ENCODE peak calls at places on chromosomes 11 and 22, in four cellular contexts. D is breast epithelium, U is transverse colon, X is WTC11. G is an unnamed sample.

GRCh38 chr11:8777907-8778767 is 95.5 kb downstream of the RPL27A start:
- DNase-seq in D (no peak), U (peak; percentile 33), X (no peak), G (no peak)

GRCh38 chr11:11629368-11629767 is 7.6 kb upstream of the GALNT18 start:
- DNase-seq in D (no peak), U (no peak), X (no peak), G (no peak)

GRCh38 chr22:50148991-50149721 is 21.4 kb upstream of the PANX2 start:
- DNase-seq in D (no peak), U (peak; percentile 73), X (peak; percentile 74), G (peak; percentile 77)

GRCh38 chr11:63489879-63490278 is 1.1 kb downstream of the PLAAT5 start:
- DNase-seq in D (no peak), U (no peak), X (peak; percentile 39), G (peak; percentile 67)

GRCh38 chr11:87120937-87121336 is 83.2 kb downstream of the TMEM135 start:
- DNase-seq in D (no peak), U (no peak), X (no peak), G (no peak)

GRCh38 chr11:128509990-128510389 is 77.4 kb downstream of the ETS1 start:
- DNase-seq in D (no peak), U (no peak), X (no peak), G (no peak)

GRCh38 chr11:123308077-123308476 is 113.0 kb upstream of the CLMP start:
- DNase-seq in D (no peak), U (no peak), X (no peak), G (no peak)

GRCh38 chr11:72191961-72192381 is at the start of gene FOLR1:
- DNase-seq in D (no peak), U (no peak), X (peak; percentile 41), G (no peak)

GRCh38 chr11:32317646-32318045 is 117.7 kb downstream of the WT1 start:
- DNase-seq in D (no peak), U (no peak), X (no peak), G (no peak)

GRCh38 chr22:20324139-20324516 is 4.3 kb upstream of the DGCR6L start:
- DNase-seq in D (no peak), U (no peak), X (no peak), G (no peak)

GRCh38 chr11:88281317-88281712 is 56.2 kb downstream of the CTSC start:
- DNase-seq in D (no peak), U (no peak), X (no peak), G (no peak)

GRCh38 chr11:93493252-93493897 is 49.8 kb downstream of the SMCO4 start:
- DNase-seq in D (no peak), U (no peak), X (no peak), G (no peak)

GRCh38 chr11:93491941-93492340 is 51.2 kb downstream of the SMCO4 start:
- DNase-seq in D (no peak), U (no peak), X (no peak), G (no peak)

GRCh38 chr11:93490996-93491618 is 52.1 kb downstream of the SMCO4 start:
- DNase-seq in D (no peak), U (no peak), X (no peak), G (no peak)

GRCh38 chr11:93492464-93493251 is 50.5 kb downstream of the SMCO4 start:
- DNase-seq in D (no peak), U (no peak), X (no peak), G (no peak)

DNA sequence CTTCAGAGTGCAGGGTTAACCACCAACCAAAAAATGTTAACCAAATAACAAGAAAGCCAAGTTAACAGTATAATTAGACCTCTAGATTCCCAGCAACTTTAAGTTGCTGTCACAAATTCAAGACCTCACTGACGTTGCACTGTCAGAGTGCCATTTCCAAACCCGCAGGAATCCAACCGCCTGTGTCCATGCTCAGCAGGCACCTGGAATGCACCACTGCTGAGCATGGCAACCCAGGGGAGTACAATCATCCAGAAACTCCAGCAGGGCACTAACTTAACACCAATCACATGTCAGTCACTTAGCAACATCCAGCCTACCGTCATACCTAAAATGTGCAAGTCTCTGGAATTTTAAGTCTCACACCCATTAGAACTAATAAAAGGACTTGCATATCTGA is 48.9 kb downstream of the SMCO4 start:
- DNase-seq in D (no peak), U (no peak), X (no peak), G (no peak)
- TF ChIP-seq CTCF in D (no peak), U (no peak), X (no peak), G (no peak)

DNA sequence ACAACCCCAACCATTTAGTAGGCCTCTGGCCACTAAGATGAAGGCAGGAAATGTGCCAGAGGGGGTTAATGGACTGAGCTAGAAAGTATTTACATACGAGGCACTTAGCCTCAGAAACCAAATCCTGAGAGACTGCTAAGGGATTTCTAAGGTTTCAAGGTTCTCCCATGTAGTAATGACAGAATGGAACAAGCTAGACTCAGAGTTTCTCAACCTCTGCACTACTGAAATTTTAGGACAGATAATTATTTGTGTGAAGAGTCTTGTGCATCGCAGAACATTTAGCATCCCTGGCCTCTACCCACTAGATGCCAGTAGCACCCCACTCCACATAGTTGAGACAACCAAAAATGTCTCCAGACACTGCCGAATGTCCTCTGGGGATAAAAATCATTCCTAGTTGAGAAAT is 54.8 kb upstream of the CHRM4 start:
- DNase-seq in D (no peak), U (no peak), X (no peak), G (no peak)
- TF ChIP-seq CTCF in D (no peak), U (no peak), X (no peak), G (no peak)

DNA sequence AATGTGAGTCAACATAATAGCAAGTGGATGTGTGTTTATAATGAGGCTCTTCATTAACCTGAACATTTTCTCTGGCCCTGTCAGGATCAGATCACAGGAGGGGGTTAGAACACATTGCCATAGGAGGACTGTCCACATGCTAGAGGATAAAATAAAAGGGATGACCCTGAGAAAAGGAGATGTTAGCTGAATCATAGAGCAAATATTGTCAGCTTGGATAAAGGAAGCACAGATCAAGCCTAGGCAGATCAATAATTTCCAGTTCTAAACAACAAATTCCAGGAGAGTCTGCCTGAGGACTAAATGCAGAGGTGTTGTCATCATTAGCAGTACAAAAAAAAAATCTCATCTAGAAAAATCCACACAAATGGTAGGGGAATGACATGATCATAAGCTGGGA is 337.9 kb downstream of the LRRC4C start:
- DNase-seq in D (no peak), U (no peak), X (no peak), G (no peak)
- TF ChIP-seq CTCF in D (no peak), U (no peak), X (no peak), G (no peak)

DNA sequence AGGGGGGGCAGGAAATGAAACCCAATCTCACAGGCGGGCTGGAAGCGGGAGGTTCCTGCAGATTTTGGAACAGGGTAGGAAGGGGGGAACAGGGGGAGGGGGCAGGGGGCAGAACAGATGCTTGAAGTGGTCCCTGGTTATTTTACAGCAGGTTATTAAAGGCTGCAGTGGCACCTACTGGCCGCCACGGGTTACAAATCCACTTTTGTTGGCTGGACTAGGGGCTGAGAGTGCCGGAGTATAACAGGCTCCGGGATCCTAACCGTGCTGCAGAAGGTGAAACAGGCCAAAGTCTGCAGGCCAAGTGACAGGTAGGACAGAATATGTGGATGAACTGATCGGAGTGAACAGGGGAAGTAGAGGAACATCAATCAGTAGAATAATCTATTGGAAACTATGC is 2.5 kb downstream of the ROBO3 start:
- DNase-seq in D (no peak), U (no peak), X (peak; percentile 58), G (peak; percentile 54)
- TF ChIP-seq CTCF in D (peak; percentile 10), U (peak; percentile 40), X (peak; percentile 37), G (peak; percentile 58)

DNA sequence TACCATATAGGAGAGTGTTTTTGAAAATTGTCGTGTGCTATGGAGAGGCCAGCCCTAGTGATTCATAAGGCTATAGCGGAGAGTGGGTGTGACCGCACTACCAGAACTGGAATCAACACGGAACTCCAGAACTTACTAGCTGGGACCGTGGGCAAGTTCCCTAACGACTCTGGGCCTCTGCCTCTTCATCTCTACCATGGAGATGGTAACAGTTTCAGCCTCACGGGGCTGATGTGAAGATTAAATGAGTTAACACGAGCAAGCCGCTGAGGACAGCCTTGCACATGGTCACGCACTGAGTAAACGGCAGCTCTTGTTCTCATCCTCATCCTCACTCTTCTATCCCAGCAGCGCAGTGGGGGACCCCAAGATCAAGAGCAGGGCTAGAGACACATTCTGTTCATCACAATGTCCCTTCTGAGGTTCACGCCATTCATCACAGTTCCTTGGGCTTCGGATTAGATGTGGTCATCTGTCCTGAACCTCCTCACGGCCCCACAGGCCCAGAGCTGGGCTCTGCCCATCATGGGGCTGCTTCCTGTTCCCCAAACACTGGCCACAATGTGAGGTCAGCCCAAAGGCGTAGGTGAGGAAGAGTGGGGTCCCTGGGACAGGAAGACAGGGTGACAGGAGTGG is 47.2 kb upstream of the CD5 start:
- DNase-seq in D (no peak), U (no peak), X (no peak), G (no peak)
- TF ChIP-seq CTCF in D (no peak), U (no peak), X (no peak), G (no peak)